ENCODE peak calls at places on chromosome 19, in six cellular contexts. M is adrenal gland, A is endothelial cell of umbilical vein, E is HFF-Myc, J is kidney, C is thoracic aorta. X is an unnamed sample.
A peak's percentile ranks its signal among the peaks of the same experiment; 100 is the strongest.

GRCh38 chr19:46601318-46602224 is at the start of gene CALM3:
- DNase-seq in C (no peak), E (no peak), J (peak; percentile 84), A (peak; percentile 33), M (peak; percentile 20), X (peak; percentile 38)

GRCh38 chr19:44759083-44759804 is 10.7 kb downstream of the BCL3 start:
- DNase-seq in M (no peak), J (no peak), E (no peak), C (no peak), A (no peak), X (no peak)

GRCh38 chr19:6767357-6768235 is at the start of gene SH2D3A:
- DNase-seq in E (no peak), J (peak; percentile 96), M (peak; percentile 70), C (no peak), A (peak; percentile 37), X (peak; percentile 95)

GRCh38 chr19:41859618-41860418 is at the start of gene RPS19:
- DNase-seq in C (peak; percentile 89), A (peak; percentile 99), J (peak; percentile 99), E (peak; percentile 96), M (peak; percentile 98), X (peak; percentile 99)

GRCh38 chr19:49499030-49499670 is 2.9 kb downstream of the RPS11 start:
- DNase-seq in A (no peak), J (no peak), E (no peak), M (peak; percentile 68), C (no peak), X (no peak)

GRCh38 chr19:12720851-12721655 is 2.7 kb downstream of the TNPO2 start:
- DNase-seq in E (no peak), A (no peak), C (no peak), J (no peak), M (peak; percentile 41), X (no peak)

GRCh38 chr19:7480975-7481265 is 7.9 kb downstream of the PEX11G start:
- DNase-seq in M (peak; percentile 59), E (no peak), J (no peak), A (no peak), C (no peak), X (no peak)

GRCh38 chr19:46639356-46640061 is 3.5 kb upstream of the GNG8 start:
- DNase-seq in A (no peak), E (peak; percentile 71), J (peak; percentile 92), C (no peak), M (no peak), X (no peak)

GRCh38 chr19:33883869-33884519 is 87.3 kb downstream of the KCTD15 start:
- DNase-seq in C (no peak), A (peak; percentile 93), J (peak; percentile 67), E (no peak), M (peak; percentile 16), X (no peak)

GRCh38 chr19:33864311-33864850 is 67.7 kb downstream of the KCTD15 start:
- DNase-seq in A (no peak), J (no peak), C (no peak), M (no peak), E (no peak), X (no peak)

GRCh38 chr19:56253737-56254136 is 18.8 kb upstream of the EDDM13 start:
- DNase-seq in J (no peak), M (no peak), A (peak; percentile 58), E (peak; percentile 25), C (no peak), X (no peak)

GRCh38 chr19:13102666-13103584 is at the start of gene LYL1:
- DNase-seq in E (no peak), C (no peak), J (peak; percentile 95), A (peak; percentile 98), M (peak; percentile 76), X (peak; percentile 75)

GRCh38 chr19:51097166-51097736 is 11.0 kb downstream of the CTU1 start:
- DNase-seq in J (peak; percentile 84), M (peak; percentile 56), A (peak; percentile 27), E (peak; percentile 22), C (no peak), X (peak; percentile 81)
- TF ChIP-seq CTCF in J (peak; percentile 60), M (peak; percentile 61), A (peak; percentile 47), E (peak; percentile 71), C (peak; percentile 65), X (peak; percentile 64)

DNA sequence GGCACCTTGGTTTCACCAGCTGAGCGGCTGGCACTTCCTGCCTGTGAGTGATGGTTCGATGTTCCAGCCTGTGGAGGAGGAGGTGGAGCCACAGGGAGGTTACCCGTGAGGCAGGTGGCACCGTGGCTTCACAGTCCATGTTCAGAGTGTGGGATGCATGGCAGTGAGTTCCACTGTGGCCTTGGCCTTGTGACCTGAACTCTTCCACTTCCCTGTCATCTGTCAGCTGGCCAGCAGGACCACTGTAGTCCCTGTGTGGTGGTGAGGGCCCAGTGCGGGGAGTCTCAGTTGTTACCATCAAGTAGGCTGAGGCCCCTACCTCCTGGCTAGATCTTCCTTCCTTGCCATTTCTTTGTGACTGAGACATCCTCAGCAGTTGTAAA is 16.9 kb downstream of the SMARCA4 start:
- DNase-seq in M (no peak), J (no peak), C (no peak), A (no peak), E (no peak), X (no peak)
- TF ChIP-seq CTCF in M (no peak), J (no peak), C (no peak), A (no peak), E (no peak), X (no peak)

DNA sequence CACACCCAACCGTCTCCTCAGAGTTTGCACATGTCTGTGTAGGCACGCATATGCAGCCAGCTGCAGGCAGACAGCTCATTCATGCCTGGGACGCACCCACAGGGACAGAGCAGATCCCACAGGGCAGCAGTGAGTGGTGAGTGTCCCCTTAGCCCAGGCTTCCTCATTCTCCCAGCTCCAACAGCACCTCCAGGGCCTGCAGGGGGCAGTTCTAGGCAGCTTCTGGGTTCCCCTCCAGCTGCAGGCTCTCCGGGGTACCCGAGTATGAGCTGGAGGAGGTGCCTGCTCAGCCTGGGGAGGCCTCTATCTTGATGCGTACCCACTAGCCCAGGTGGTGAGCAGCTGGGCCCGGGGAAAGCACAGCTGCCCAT is 1.3 kb upstream of the SHANK1 start:
- DNase-seq in A (no peak), C (no peak), E (peak; percentile 63), J (no peak), M (peak; percentile 57), X (no peak)
- TF ChIP-seq CTCF in A (no peak), C (no peak), E (peak; percentile 24), J (no peak), M (no peak), X (no peak)

GRCh38 chr19:32138416-32138815 is 207.0 kb upstream of the ZNF507 start:
- DNase-seq in C (no peak), M (no peak), A (no peak), E (no peak), J (no peak), X (no peak)
- TF ChIP-seq CTCF in C (no peak), M (no peak), A (no peak), E (no peak), J (no peak), X (no peak)

X was measured in Caco-2.